ENCODE peak calls at places on chromosomes 1 and 21, in seven cellular contexts. D is RPMI7951; P is adrenal gland; S is DMS153; K is LoVo; Q is stimulated activated CD4-positive, alpha-beta T cell treated with anti-CD3 and anti-CD28 coated beads, Interleukin-4, amount 100 ng/mL, for 4 hours; M is activated T-helper 9 cell treated with anti-CD3 and anti-CD28 coated beads, Interleukin-2, amount 50 U/mL, for 16 hours. V is an unnamed sample.

GRCh38 chr1:107401704-107402103 is 260.9 kb downstream of the NTNG1 start:
- DNase-seq in D (no peak), P (no peak), S (no peak), K (no peak), Q (no peak), M (no peak), V (no peak)

GRCh38 chr1:8903410-8903809 is 24.9 kb upstream of the ENO1 start:
- DNase-seq in D (peak; percentile 60), P (no peak), S (no peak), K (no peak), Q (no peak), M (no peak), V (no peak)

GRCh38 chr1:228150458-228151169 is 884 bp downstream of the GJC2 start:
- DNase-seq in D (no peak), P (peak; percentile 73), S (no peak), K (no peak), Q (no peak), M (no peak), V (no peak)

GRCh38 chr1:99005537-99005942 is 879 bp upstream of the PLPPR5 start:
- DNase-seq in D (no peak), P (no peak), S (no peak), K (no peak), Q (no peak), M (no peak), V (no peak)

GRCh38 chr1:25996966-25997758 is 701 bp downstream of the PAFAH2 start:
- DNase-seq in D (peak; percentile 60), P (peak; percentile 70), S (no peak), K (peak; percentile 64), Q (no peak), M (no peak), V (no peak)

GRCh38 chr1:167077128-167077867 is 12.9 kb downstream of the GPA33 start:
- DNase-seq in D (no peak), P (no peak), S (no peak), K (no peak), Q (no peak), M (no peak), V (no peak)

GRCh38 chr1:3186526-3186921 is 117.5 kb downstream of the PRDM16 start:
- DNase-seq in D (peak; percentile 26), P (peak; percentile 57), S (peak; percentile 89), K (no peak), Q (no peak), M (no peak), V (no peak)

GRCh38 chr1:118963456-118964430 is 24.4 kb downstream of the TBX15 start:
- DNase-seq in D (peak; percentile 53), P (no peak), S (no peak), K (peak; percentile 78), Q (no peak), M (no peak), V (no peak)

GRCh38 chr1:206890125-206890637 is 7.1 kb upstream of the IL24 start:
- DNase-seq in D (peak; percentile 85), P (no peak), S (no peak), K (peak; percentile 69), Q (no peak), M (no peak), V (no peak)

GRCh38 chr1:213988639-213989070 is 882 bp downstream of the PROX1 start:
- DNase-seq in D (no peak), P (peak; percentile 36), S (peak; percentile 69), K (peak; percentile 18), Q (no peak), M (no peak), V (no peak)

GRCh38 chr1:19878637-19878985 is 3.6 kb upstream of the OTUD3 start:
- DNase-seq in D (no peak), P (no peak), S (no peak), K (no peak), Q (no peak), M (no peak), V (no peak)

GRCh38 chr21:25350056-25350455 is 257.2 kb downstream of the MRPL39 start:
- DNase-seq in D (peak; percentile 28), P (peak; percentile 28), S (no peak), K (no peak), Q (peak; percentile 20), M (no peak), V (no peak)

GRCh38 chr1:235910357-235911299 is 43.9 kb upstream of the LYST start:
- DNase-seq in D (peak; percentile 98), P (peak; percentile 75), S (no peak), K (peak; percentile 81), Q (no peak), M (no peak), V (peak; percentile 73)

GRCh38 chr1:184074383-184074782 is 22.9 kb downstream of the TSEN15 start:
- DNase-seq in D (no peak), P (no peak), S (no peak), K (no peak), Q (no peak), M (no peak), V (no peak)

GRCh38 chr1:177080564-177080963 is 83.9 kb downstream of the ASTN1 start:
- DNase-seq in D (no peak), P (no peak), S (no peak), K (no peak), Q (no peak), M (no peak), V (no peak)

GRCh38 chr1:150887018-150887417 is at the start of gene CTXND2:
- DNase-seq in D (peak; percentile 26), P (no peak), S (no peak), K (no peak), Q (no peak), M (no peak), V (no peak)

GRCh38 chr1:183812686-183813569 is 8.0 kb downstream of the RGL1 start:
- DNase-seq in D (peak; percentile 58), P (peak; percentile 17), S (no peak), K (no peak), Q (no peak), M (no peak), V (no peak)

GRCh38 chr1:34803770-34804169 is 11.0 kb downstream of the GJA4 start:
- DNase-seq in D (no peak), P (no peak), S (no peak), K (no peak), Q (no peak), M (no peak), V (no peak)

GRCh38 chr1:48019714-48020315 is 22.6 kb upstream of the TRABD2B start:
- DNase-seq in D (no peak), P (no peak), S (no peak), K (no peak), Q (no peak), M (no peak), V (no peak)

GRCh38 chr1:224061436-224061835 is 52.5 kb upstream of the FBXO28 start:
- DNase-seq in D (no peak), P (no peak), S (no peak), K (no peak), Q (no peak), M (no peak), V (no peak)

GRCh38 chr1:235295902-235296350 is 32.1 kb downstream of the ARID4B start:
- DNase-seq in D (peak; percentile 47), P (peak; percentile 54), S (no peak), K (no peak), Q (no peak), M (no peak), V (peak; percentile 69)

GRCh38 chr1:185315364-185316108 is 1.5 kb downstream of the IVNS1ABP start:
- DNase-seq in D (no peak), P (no peak), S (no peak), K (peak; percentile 2), Q (no peak), M (no peak), V (no peak)

GRCh38 chr1:93681549-93682412 is at the start of gene BCAR3:
- DNase-seq in D (peak; percentile 86), P (peak; percentile 77), S (peak; percentile 59), K (peak; percentile 82), Q (peak; percentile 33), M (no peak), V (no peak)

GRCh38 chr21:35438643-35439404 is 389.7 kb upstream of the RUNX1 start:
- DNase-seq in D (peak; percentile 56), P (no peak), S (peak; percentile 10), K (peak; percentile 1), Q (no peak), M (no peak), V (no peak)

GRCh38 chr21:28754127-28754611 is 238.5 kb downstream of the LTN1 start:
- DNase-seq in D (no peak), P (no peak), S (no peak), K (no peak), Q (no peak), M (no peak), V (no peak)

GRCh38 chr1:56434659-56435202 is 144.6 kb downstream of the PLPP3 start:
- DNase-seq in D (peak; percentile 64), P (no peak), S (no peak), K (no peak), Q (no peak), M (no peak), V (no peak)

GRCh38 chr1:14650951-14651350 is 52.5 kb downstream of the KAZN start:
- DNase-seq in D (no peak), P (no peak), S (no peak), K (no peak), Q (no peak), M (no peak), V (no peak)

GRCh38 chr1:177360791-177361190 is 190.0 kb downstream of the BRINP2 start:
- DNase-seq in D (no peak), P (no peak), S (no peak), K (no peak), Q (no peak), M (no peak), V (no peak)

GRCh38 chr1:178942285-178943218 is 71.7 kb upstream of the ANGPTL1 start:
- DNase-seq in D (peak; percentile 65), P (no peak), S (no peak), K (no peak), Q (no peak), M (no peak), V (no peak)

GRCh38 chr1:51693420-51694144 is 76.7 kb downstream of the OSBPL9 start:
- DNase-seq in D (no peak), P (no peak), S (no peak), K (peak; percentile 32), Q (no peak), M (no peak), V (no peak)

GRCh38 chr1:98049370-98050115 is 128.7 kb upstream of the DPYD start:
- DNase-seq in D (peak; percentile 64), P (no peak), S (peak; percentile 46), K (no peak), Q (no peak), M (no peak), V (no peak)

GRCh38 chr1:56472860-56473259 is 106.5 kb downstream of the PLPP3 start:
- DNase-seq in D (no peak), P (no peak), S (no peak), K (no peak), Q (no peak), M (no peak), V (no peak)

GRCh38 chr1:116820362-116820761 is 66.1 kb downstream of the CD2 start:
- DNase-seq in D (peak; percentile 93), P (no peak), S (peak; percentile 76), K (peak; percentile 58), Q (no peak), M (no peak), V (no peak)

GRCh38 chr1:45557422-45557944 is 6.9 kb downstream of the AKR1A1 start:
- DNase-seq in D (no peak), P (no peak), S (peak; percentile 42), K (no peak), Q (no peak), M (no peak), V (no peak)

GRCh38 chr1:15701784-15702183 is 17.7 kb downstream of the PLEKHM2 start:
- DNase-seq in D (no peak), P (no peak), S (no peak), K (no peak), Q (no peak), M (no peak), V (no peak)

V was measured in smooth muscle cell of the brain vasculature.